ENCODE peak calls at places on chromosomes 1 and 21, in nine cellular contexts. F, C, U, J, I, K, M, Z and B are unnamed samples.

GRCh38 chr1:185645201-185645640 is 89.0 kb upstream of the HMCN1 start:
- DNase-seq in F (peak), C (no peak), U (no peak), J (no peak), I (no peak), K (no peak), M (no peak), Z (no peak), B (no peak)

GRCh38 chr21:26842300-26842699 is 2.9 kb downstream of the ADAMTS1 start:
- DNase-seq in F (no peak), C (no peak), U (no peak), J (no peak), I (no peak), K (no peak), M (no peak), Z (no peak), B (no peak)

GRCh38 chr1:201461193-201461657 is 7.8 kb downstream of the PHLDA3 start:
- DNase-seq in F (peak), C (peak), U (peak), J (no peak), I (no peak), K (no peak), M (no peak), Z (peak), B (no peak)

GRCh38 chr1:159843459-159843858 is 16.8 kb downstream of the SLAMF8 start:
- DNase-seq in F (no peak), C (no peak), U (no peak), J (no peak), I (no peak), K (no peak), M (no peak), Z (no peak), B (no peak)

GRCh38 chr1:231058416-231059109 is 18.5 kb upstream of the FAM89A start:
- DNase-seq in F (peak), C (no peak), U (peak), J (no peak), I (no peak), K (no peak), M (no peak), Z (no peak), B (no peak)

GRCh38 chr1:57404914-57405313 is 18.9 kb downstream of the DAB1 start:
- DNase-seq in F (no peak), C (no peak), U (no peak), J (no peak), I (no peak), K (no peak), M (no peak), Z (no peak), B (no peak)

GRCh38 chr1:160862151-160863061 is at the start of gene CD244:
- DNase-seq in F (no peak), C (no peak), U (no peak), J (peak), I (peak), K (no peak), M (no peak), Z (no peak), B (no peak)

GRCh38 chr1:242890211-242890741 is 364.8 kb downstream of the CEP170 start:
- DNase-seq in F (no peak), C (no peak), U (peak), J (no peak), I (no peak), K (no peak), M (no peak), Z (no peak), B (no peak)

GRCh38 chr1:83910461-83910860 is 88.5 kb downstream of the TTLL7 start:
- DNase-seq in F (no peak), C (no peak), U (no peak), J (no peak), I (no peak), K (peak), M (no peak), Z (no peak), B (no peak)